ENCODE peak calls at places on chromosome 13, in five cellular contexts. I, A, M, S and W are unnamed samples.

GRCh38 chr13:24217601-24218281 is 57.2 kb downstream of the SPATA13 start:
- DNase-seq in I (peak), S (no peak), M (peak), A (no peak), W (no peak)

GRCh38 chr13:110807546-110807945 is 94.0 kb downstream of the ING1 start:
- DNase-seq in A (no peak), S (no peak), I (no peak), M (no peak), W (no peak)

GRCh38 chr13:67229438-67230242 is 496 bp downstream of the PCDH9 start:
- DNase-seq in A (no peak), I (no peak), S (peak), M (no peak), W (no peak)

GRCh38 chr13:39297664-39298171 is 259.5 kb downstream of the NHLRC3 start:
- DNase-seq in M (no peak), A (no peak), S (no peak), I (no peak), W (no peak)

GRCh38 chr13:104006625-104007061 is 940.4 kb upstream of the SLC10A2 start:
- DNase-seq in A (no peak), I (peak), M (no peak), S (peak), W (no peak)

GRCh38 chr13:110307697-110308376 is 753 bp downstream of the COL4A2 start:
- DNase-seq in M (no peak), A (no peak), S (peak), I (peak), W (no peak)

GRCh38 chr13:63501702-63502101 is 2086.1 kb upstream of the PCDH20 start:
- DNase-seq in I (peak), M (no peak), A (no peak), S (no peak), W (no peak)

GRCh38 chr13:102402292-102402691 is 444 bp upstream of the FGF14 start:
- DNase-seq in I (peak), S (peak), M (peak), A (no peak), W (no peak)

GRCh38 chr13:40503966-40504591 is 162.4 kb downstream of the FOXO1 start:
- DNase-seq in A (no peak), I (peak), M (no peak), S (no peak), W (no peak)

GRCh38 chr13:86567119-86567518 is 767.9 kb upstream of the SLITRK6 start:
- DNase-seq in A (no peak), S (peak), M (no peak), I (peak), W (no peak)

GRCh38 chr13:98385591-98385990 is 191.3 kb downstream of the STK24 start:
- DNase-seq in S (no peak), A (no peak), I (no peak), M (no peak), W (no peak)

GRCh38 chr13:99948411-99948810 is 23.2 kb downstream of the ZIC5 start:
- DNase-seq in S (no peak), M (no peak), A (no peak), I (no peak), W (no peak)

GRCh38 chr13:112766336-112766735 is 76.5 kb downstream of the ATP11A start:
- DNase-seq in M (no peak), S (no peak), A (no peak), I (no peak), W (no peak)

GRCh38 chr13:36998624-36999041 is 507 bp downstream of the ALG5 start:
- DNase-seq in I (no peak), A (no peak), M (no peak), S (peak), W (no peak)

GRCh38 chr13:91286317-91286716 is 61.2 kb upstream of the MIR17HG start:
- DNase-seq in M (no peak), I (no peak), A (no peak), S (no peak), W (no peak)

GRCh38 chr13:70424928-70425327 is 316.7 kb upstream of the KLHL1 start:
- DNase-seq in I (no peak), S (no peak), M (no peak), A (no peak), W (no peak)

GRCh38 chr13:43269037-43269476 is 245.7 kb downstream of the DNAJC15 start:
- DNase-seq in I (peak), S (peak), A (no peak), M (no peak), W (no peak)

GRCh38 chr13:28659611-28659970 is 661 bp downstream of the POMP start:
- DNase-seq in A (no peak), I (peak), S (no peak), M (no peak), W (peak)

GRCh38 chr13:74166286-74166685 is 32.1 kb upstream of the KLF12 start:
- DNase-seq in A (no peak), I (no peak), S (no peak), M (no peak), W (no peak)

GRCh38 chr13:73809561-73809960 is 324.6 kb downstream of the KLF12 start:
- DNase-seq in A (no peak), S (no peak), M (no peak), I (peak), W (no peak)

GRCh38 chr13:87498681-87499080 is 172.5 kb upstream of the SLITRK5 start:
- DNase-seq in I (no peak), A (no peak), S (peak), M (no peak), W (no peak)

GRCh38 chr13:19664481-19665230 is 31.2 kb downstream of the MPHOSPH8 start:
- DNase-seq in A (no peak), S (no peak), I (no peak), M (no peak), W (no peak)

GRCh38 chr13:96898855-96899254 is 95.4 kb downstream of the OXGR1 start:
- DNase-seq in M (peak), A (peak), S (no peak), I (peak), W (no peak)

GRCh38 chr13:110294146-110294545 is 12.8 kb downstream of the COL4A1 start:
- DNase-seq in I (no peak), M (no peak), A (no peak), S (no peak), W (no peak)

GRCh38 chr13:73200432-73200831 is 141.6 kb downstream of the KLF5 start:
- DNase-seq in I (no peak), M (no peak), S (no peak), A (no peak), W (no peak)

GRCh38 chr13:78589206-78589605 is 14.1 kb downstream of the POU4F1 start:
- DNase-seq in S (peak), A (no peak), M (no peak), I (peak), W (no peak)

GRCh38 chr13:84821261-84821660 is 939.0 kb upstream of the SLITRK1 start:
- DNase-seq in S (no peak), A (no peak), I (peak), M (no peak), W (no peak)

GRCh38 chr13:104586010-104586746 is 1520.0 kb upstream of the SLC10A2 start:
- DNase-seq in S (no peak), M (no peak), I (peak), A (no peak), W (no peak)

GRCh38 chr13:31072041-31072440 is 89.7 kb downstream of the HSPH1 start:
- DNase-seq in S (no peak), I (peak), A (no peak), M (no peak), W (no peak)

GRCh38 chr13:85148009-85148408 is 651.2 kb downstream of the SLITRK6 start:
- DNase-seq in A (no peak), I (peak), M (peak), S (peak), W (no peak)

GRCh38 chr13:66344770-66345367 is 885.3 kb downstream of the PCDH9 start:
- DNase-seq in I (no peak), M (no peak), S (no peak), A (no peak), W (no peak)

GRCh38 chr13:22210134-22210930 is 539.5 kb downstream of the FGF9 start:
- DNase-seq in A (no peak), S (no peak), I (no peak), M (no peak), W (no peak)